ENCODE peak calls at places on chromosomes 2 and 18, in eight cellular contexts. J, T, S, Q, R, W, L and V are unnamed samples.

GRCh38 chr2:128637481-128638155 is 318.9 kb upstream of the HS6ST1 start:
- DNase-seq in Q (peak; percentile 30), T (no peak), S (no peak), J (no peak), W (no peak), L (no peak), R (no peak), V (no peak)

GRCh38 chr2:64862623-64863022 is 126.6 kb upstream of the SLC1A4 start:
- DNase-seq in T (no peak), Q (peak; percentile 62), S (no peak), W (no peak), R (no peak), J (no peak), L (no peak), V (no peak)

GRCh38 chr18:59021500-59021899 is 118.2 kb upstream of the SEC11C start:
- DNase-seq in R (no peak), J (no peak), L (no peak), S (no peak), W (no peak), T (no peak), Q (no peak), V (no peak)

GRCh38 chr2:56770490-56770889 is 586.7 kb downstream of the CCDC85A start:
- DNase-seq in L (peak; percentile 3), T (no peak), R (no peak), S (no peak), J (no peak), W (no peak), Q (peak; percentile 64), V (no peak)

GRCh38 chr2:103289101-103289725 is 527.4 kb downstream of the TMEM182 start:
- DNase-seq in Q (no peak), T (no peak), J (peak; percentile 57), R (no peak), W (no peak), L (no peak), S (no peak), V (no peak)

GRCh38 chr2:113085542-113085941 is 17.8 kb downstream of the IL1F10 start:
- DNase-seq in L (no peak), T (no peak), W (no peak), Q (no peak), R (no peak), J (no peak), S (no peak), V (no peak)

GRCh38 chr2:105777071-105777482 is 32.4 kb downstream of the NCK2 start:
- DNase-seq in L (no peak), W (no peak), T (no peak), J (no peak), S (no peak), R (no peak), Q (no peak), V (no peak)

GRCh38 chr2:181104512-181105121 is 124.2 kb downstream of the UBE2E3 start:
- DNase-seq in S (peak; percentile 67), Q (peak; percentile 74), J (peak; percentile 72), R (peak; percentile 65), T (no peak), W (peak; percentile 9), L (peak; percentile 78), V (no peak)

GRCh38 chr18:70195852-70196434 is 9.5 kb downstream of the RTTN start:
- DNase-seq in R (peak; percentile 68), S (peak; percentile 51), L (peak; percentile 68), Q (peak; percentile 80), J (peak; percentile 49), T (no peak), W (peak; percentile 10), V (no peak)

GRCh38 chr18:31666055-31666454 is 18.3 kb downstream of the B4GALT6 start:
- DNase-seq in S (no peak), J (no peak), W (no peak), T (no peak), Q (no peak), L (no peak), R (no peak), V (no peak)

GRCh38 chr2:173860566-173860965 is 104.6 kb downstream of the SP3 start:
- DNase-seq in Q (no peak), R (no peak), S (no peak), T (no peak), W (no peak), J (no peak), L (no peak), V (no peak)

GRCh38 chr18:29181151-29181901 is 1004.4 kb upstream of the CDH2 start:
- DNase-seq in Q (peak; percentile 97), W (no peak), R (peak; percentile 51), L (peak; percentile 95), T (no peak), S (peak; percentile 77), J (no peak), V (no peak)

GRCh38 chr2:109204412-109204811 is 75.4 kb downstream of the SH3RF3 start:
- DNase-seq in W (no peak), L (no peak), S (no peak), T (no peak), R (no peak), Q (no peak), J (no peak), V (no peak)

GRCh38 chr2:196959750-196960392 is 33.4 kb upstream of the PGAP1 start:
- DNase-seq in W (no peak), T (no peak), Q (peak; percentile 26), L (no peak), S (no peak), R (peak; percentile 30), J (no peak), V (no peak)

GRCh38 chr2:190723397-190724090 is 74.7 kb downstream of the NAB1 start:
- DNase-seq in R (no peak), W (no peak), J (no peak), Q (no peak), L (no peak), T (no peak), S (no peak), V (no peak)

GRCh38 chr2:219527472-219527871 is 13.2 kb downstream of the ASIC4 start:
- DNase-seq in T (no peak), W (no peak), J (no peak), Q (no peak), S (no peak), R (no peak), L (no peak), V (no peak)

GRCh38 chr2:21422050-21422449 is 298.3 kb downstream of the TDRD15 start:
- DNase-seq in R (peak; percentile 51), T (peak; percentile 3), J (peak; percentile 78), S (peak; percentile 6), L (no peak), W (no peak), Q (no peak), V (no peak)

GRCh38 chr2:15940661-15941482 is 522 bp downstream of the MYCN start:
- DNase-seq in L (peak; percentile 5), T (peak; percentile 11), R (no peak), J (peak; percentile 83), S (no peak), Q (peak; percentile 13), W (peak; percentile 32), V (no peak)

GRCh38 chr18:77052297-77052645 is 80.3 kb downstream of the MBP start:
- DNase-seq in J (no peak), Q (no peak), S (no peak), L (no peak), T (no peak), W (no peak), R (no peak), V (no peak)

GRCh38 chr2:189441709-189442074 is 418 bp downstream of the WDR75 start:
- DNase-seq in Q (no peak), W (peak; percentile 21), J (no peak), R (no peak), L (no peak), S (no peak), T (no peak), V (no peak)

GRCh38 chr18:50099725-50100414 is 95.1 kb downstream of the MYO5B start:
- DNase-seq in S (no peak), W (no peak), T (peak; percentile 79), Q (peak; percentile 58), R (peak; percentile 40), L (peak; percentile 52), J (no peak), V (no peak)

GRCh38 chr2:59974051-59974766 is 579.2 kb downstream of the BCL11A start:
- DNase-seq in Q (no peak), R (no peak), W (no peak), T (no peak), J (no peak), L (no peak), S (no peak), V (no peak)

DNA sequence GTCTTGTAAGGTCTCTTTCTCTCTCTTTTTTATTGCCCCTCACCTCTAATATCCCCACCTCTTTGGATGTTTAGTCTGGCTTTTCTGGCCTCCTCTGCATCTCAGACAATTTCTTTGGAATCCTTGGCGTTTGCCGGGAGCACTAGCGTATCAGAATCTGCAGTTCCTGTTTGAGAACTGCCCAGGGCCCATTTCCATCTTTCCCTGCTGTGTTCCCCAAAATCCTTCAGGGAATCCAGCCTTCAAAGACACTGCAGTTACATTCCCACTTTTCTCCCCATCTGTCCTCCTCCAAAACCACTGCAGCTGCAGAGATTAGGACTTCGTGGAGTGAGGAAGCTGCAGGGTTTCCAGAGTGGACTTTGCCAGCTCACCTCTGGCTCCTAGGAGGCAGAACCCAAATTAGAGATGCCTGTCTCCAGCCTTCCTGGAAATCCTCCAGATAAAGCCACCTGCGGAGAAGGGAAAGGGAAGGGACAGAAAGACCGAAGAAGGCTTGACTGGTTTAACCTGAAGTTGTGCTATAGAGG is 2.7 kb downstream of the VSNL1 start:
- DNase-seq in W (no peak), T (no peak), S (no peak), J (peak; percentile 78), L (no peak), Q (no peak), R (no peak), V (no peak)
- H3K4me3 ChIP-seq in W (no peak overlapping the region), T (no peak overlapping the region), S (no peak overlapping the region), J (no peak overlapping the region), L (no peak overlapping the region), Q (no peak overlapping the region), R (no peak overlapping the region), V (no peak overlapping the region)

DNA sequence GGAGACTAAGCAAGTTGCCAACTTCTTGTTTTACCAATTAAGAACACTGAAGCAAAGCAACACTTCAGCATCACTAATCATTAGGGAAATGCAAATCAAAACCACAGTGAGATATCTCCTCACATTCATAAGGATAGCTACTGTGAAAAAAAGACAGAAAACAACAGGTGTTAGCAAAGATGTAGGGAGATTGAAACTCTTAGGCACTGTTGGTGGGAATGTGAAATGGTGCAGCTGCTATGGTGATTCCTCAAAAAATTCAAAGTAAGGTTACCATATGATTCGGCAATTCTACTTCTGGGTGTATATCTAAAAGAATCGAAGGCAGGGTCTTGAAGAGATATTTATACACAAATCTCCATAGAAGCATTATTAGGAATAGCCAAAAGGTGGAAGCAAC is 8.6 kb upstream of the PRKD3 start:
- DNase-seq in Q (no peak), J (no peak), L (no peak), R (no peak), W (no peak), T (no peak), S (no peak), V (no peak)
- H3K4me3 ChIP-seq in Q (no peak overlapping the region), J (no peak overlapping the region), L (no peak overlapping the region), R (no peak overlapping the region), W (no peak overlapping the region), T (no peak overlapping the region), S (no peak overlapping the region), V (no peak overlapping the region)

GRCh38 chr18:62248313-62248712 is 61.3 kb downstream of the RELCH start:
- DNase-seq in T (no peak), L (no peak), S (no peak), R (no peak), Q (no peak), J (no peak), W (no peak), V (no peak)
- H3K4me3 ChIP-seq in T (no peak overlapping the region), L (no peak overlapping the region), S (no peak overlapping the region), R (no peak overlapping the region), Q (no peak overlapping the region), J (no peak overlapping the region), W (no peak overlapping the region), V (no peak overlapping the region)

GRCh38 chr2:229910832-229911412 is 10.9 kb downstream of the TRIP12 start:
- DNase-seq in W (peak; percentile 23), S (no peak), T (no peak), R (peak; percentile 11), L (no peak), J (peak; percentile 80), Q (peak; percentile 22), V (no peak)
- H3K4me3 ChIP-seq in W (no peak overlapping the region), S (no peak overlapping the region), T (no peak overlapping the region), R (no peak overlapping the region), L (no peak overlapping the region), J (no peak overlapping the region), Q (no peak overlapping the region), V (no peak overlapping the region)